ENCODE peak calls at places on chromosomes 6 and 20, in four cellular contexts. J is activated gamma-delta T cell treated with anti-CD3 and anti-CD28 coated beads, Interleukin-2, amount 50 U/mL, for 16 hours; B is progenitor cell of endocrine pancreas; X is keratinocyte. O is an unnamed sample.

GRCh38 chr6:127971945-127972391 is 71.1 kb upstream of the THEMIS start:
- DNase-seq in J (peak), B (no peak), X (peak), O (peak)

GRCh38 chr6:126546771-126547170 is 206.9 kb downstream of the CENPW start:
- DNase-seq in J (no peak), B (no peak), X (no peak), O (no peak)

GRCh38 chr20:44071526-44072111 is 115.4 kb downstream of the JPH2 start:
- DNase-seq in J (no peak), B (peak), X (no peak), O (no peak)

GRCh38 chr6:92810913-92811312 is 608.4 kb downstream of the EPHA7 start:
- DNase-seq in J (no peak), B (peak), X (no peak), O (no peak)

GRCh38 chr6:1131285-1132079 is 180.4 kb upstream of the FOXQ1 start:
- DNase-seq in J (no peak), B (no peak), X (peak), O (no peak)

GRCh38 chr6:113522376-113522775 is 334.8 kb upstream of the MARCKS start:
- DNase-seq in J (no peak), B (no peak), X (no peak), O (no peak)

GRCh38 chr6:51866867-51867266 is 220.5 kb downstream of the PKHD1 start:
- DNase-seq in J (no peak), B (no peak), X (no peak), O (no peak)

GRCh38 chr6:81049425-81050042 is 702.9 kb downstream of the TENT5A start:
- DNase-seq in J (no peak), B (no peak), X (no peak), O (no peak)

GRCh38 chr6:130183271-130184222 is 39.2 kb downstream of the SAMD3 start:
- DNase-seq in J (no peak), B (no peak), X (no peak), O (peak)

GRCh38 chr20:51382986-51383821 is 159.3 kb downstream of the NFATC2 start:
- DNase-seq in J (no peak), B (peak), X (no peak), O (no peak)

GRCh38 chr6:6696867-6697531 is 108.5 kb downstream of the LY86 start:
- DNase-seq in J (no peak), B (peak), X (no peak), O (peak)

GRCh38 chr6:57297505-57297904 is 19.9 kb upstream of the PRIM2 start:
- DNase-seq in J (no peak), B (no peak), X (no peak), O (no peak)

GRCh38 chr6:72175936-72176335 is 289.6 kb downstream of the RIMS1 start:
- DNase-seq in J (no peak), B (no peak), X (no peak), O (no peak)